ENCODE peak calls at places on chromosomes 11 and 22, in five cellular contexts. G is stomach, J is HepG2, B is gastrocnemius medialis, H is IMR-90. E is an unnamed sample.

GRCh38 chr11:3827434-3828186 is 13.1 kb downstream of the RHOG start:
- DNase-seq in B (no peak), H (no peak), J (no peak), G (no peak), E (no peak)

GRCh38 chr11:110989734-110990133 is 255.8 kb upstream of the POU2AF2 start:
- DNase-seq in B (peak; percentile 28), G (no peak), H (peak; percentile 90), J (no peak), E (peak; percentile 31)

GRCh38 chr11:11432621-11433319 is 79.7 kb upstream of the CSNK2A3 start:
- DNase-seq in G (no peak), B (no peak), J (no peak), H (no peak), E (no peak)

GRCh38 chr11:103047837-103048236 is 44.1 kb downstream of the DCUN1D5 start:
- DNase-seq in H (no peak), J (no peak), B (no peak), G (no peak), E (no peak)

GRCh38 chr11:61904539-61905048 is 12.8 kb downstream of the RAB3IL1 start:
- DNase-seq in H (no peak), J (peak; percentile 72), B (no peak), G (peak; percentile 81), E (no peak)

GRCh38 chr11:72683782-72684200 is 9.6 kb upstream of the PDE2A start:
- DNase-seq in J (peak; percentile 33), B (no peak), H (peak; percentile 19), G (peak; percentile 68), E (peak; percentile 68)

GRCh38 chr22:43042101-43042780 is 27.3 kb upstream of the PACSIN2 start:
- DNase-seq in G (no peak), B (no peak), J (no peak), H (peak; percentile 24), E (no peak)

GRCh38 chr11:109629734-109630133 is 207.7 kb downstream of the C11orf87 start:
- DNase-seq in B (no peak), H (no peak), J (no peak), G (no peak), E (no peak)

GRCh38 chr11:70580036-70580805 is 181.9 kb downstream of the CTTN start:
- DNase-seq in B (no peak), J (no peak), G (no peak), H (no peak), E (no peak)

GRCh38 chr11:65437436-65438227 is 15.0 kb downstream of the NEAT1 start:
- DNase-seq in J (no peak), G (peak; percentile 26), H (peak; percentile 41), B (no peak), E (no peak)

GRCh38 chr11:129061466-129062194 is 119.0 kb upstream of the TP53AIP1 start:
- DNase-seq in H (peak; percentile 50), B (no peak), J (no peak), G (no peak), E (no peak)

GRCh38 chr11:79414644-79415317 is 26.0 kb downstream of the TENM4 start:
- DNase-seq in H (peak; percentile 81), J (no peak), B (no peak), G (no peak), E (no peak)

GRCh38 chr11:69620663-69621290 is 20.2 kb upstream of the CCND1 start:
- DNase-seq in B (no peak), G (no peak), H (no peak), J (no peak), E (no peak)

GRCh38 chr22:23402275-23403151 is 177.6 kb downstream of the IGLL1 start:
- DNase-seq in J (peak; percentile 67), G (peak; percentile 75), B (no peak), H (peak; percentile 19), E (peak; percentile 45)

GRCh38 chr22:49291781-49292180 is 535.9 kb downstream of the BRD1 start:
- DNase-seq in B (no peak), G (no peak), J (no peak), H (no peak), E (no peak)

GRCh38 chr11:111957663-111958415 is 20.7 kb downstream of the DIXDC1 start:
- DNase-seq in H (no peak), J (no peak), G (no peak), B (peak; percentile 66), E (no peak)

GRCh38 chr22:32623943-32624342 is 149.3 kb downstream of the FBXO7 start:
- DNase-seq in G (peak; percentile 41), J (peak; percentile 12), B (peak; percentile 47), H (peak; percentile 98), E (peak; percentile 85)

GRCh38 chr22:21013742-21014201 is 1.2 kb upstream of the P2RX6 start:
- DNase-seq in J (no peak), H (no peak), G (no peak), B (no peak), E (no peak)

GRCh38 chr11:76717369-76717768 is 46.8 kb upstream of the LRRC32 start:
- DNase-seq in G (no peak), B (no peak), J (no peak), H (no peak), E (no peak)

GRCh38 chr11:3802016-3802790 is 4.8 kb upstream of the NUP98 start:
- DNase-seq in H (peak; percentile 58), B (no peak), J (no peak), G (no peak), E (no peak)

GRCh38 chr11:33620423-33621120 is 80.1 kb downstream of the C11orf91 start:
- DNase-seq in B (no peak), J (no peak), G (no peak), H (peak; percentile 87), E (no peak)

GRCh38 chr11:18981897-18982296 is 42.7 kb upstream of the MRGPRX1 start:
- DNase-seq in H (no peak), G (no peak), J (no peak), B (no peak), E (no peak)

GRCh38 chr11:29564501-29564900 is 452.3 kb downstream of the KCNA4 start:
- DNase-seq in G (no peak), B (no peak), J (no peak), H (no peak), E (no peak)

GRCh38 chr22:17973217-17973616 is 51.1 kb downstream of the MICAL3 start:
- DNase-seq in H (no peak), B (no peak), J (no peak), G (no peak), E (no peak)

GRCh38 chr22:29011200-29011867 is 50.3 kb downstream of the C22orf31 start:
- DNase-seq in J (no peak), G (peak; percentile 65), H (no peak), B (no peak), E (no peak)

GRCh38 chr22:41128606-41129005 is 36.2 kb downstream of the EP300 start:
- DNase-seq in B (no peak), H (no peak), J (no peak), G (no peak), E (no peak)

GRCh38 chr22:41123151-41123550 is 30.8 kb downstream of the EP300 start:
- DNase-seq in H (peak; percentile 20), G (no peak), J (no peak), B (no peak), E (no peak)

GRCh38 chr22:41127447-41127846 is 35.1 kb downstream of the EP300 start:
- DNase-seq in J (no peak), G (no peak), B (no peak), H (no peak), E (no peak)

GRCh38 chr22:41124086-41124485 is 31.7 kb downstream of the EP300 start:
- DNase-seq in H (no peak), G (no peak), J (no peak), B (no peak), E (no peak)
- TF ChIP-seq POLR2A in H (no peak), G (no peak), J (no peak), B (no peak), E (no peak)

GRCh38 chr11:8291421-8292350 is 28.0 kb upstream of the LMO1 start:
- DNase-seq in H (no peak), J (no peak), G (no peak), B (no peak), E (no peak)
- TF ChIP-seq POLR2A in H (no peak), J (no peak), G (no peak), B (no peak), E (no peak)

GRCh38 chr22:30423959-30424380 is 1.6 kb upstream of the MTFP1 start:
- DNase-seq in J (peak; percentile 99), B (peak; percentile 99), G (peak; percentile 99), H (peak; percentile 100), E (peak; percentile 99)

GRCh38 chr22:30424471-30425326 is 869 bp upstream of the MTFP1 start:
- DNase-seq in B (no peak), J (no peak), H (peak; percentile 28), G (no peak), E (no peak)

GRCh38 chr22:30425327-30425615 is 297 bp upstream of the MTFP1 start:
- DNase-seq in J (no peak), G (no peak), B (no peak), H (no peak), E (no peak)

GRCh38 chr22:30426395-30427353 is 1.1 kb downstream of the MTFP1 start:
- DNase-seq in H (peak; percentile 59), J (peak; percentile 70), G (peak; percentile 92), B (peak; percentile 58), E (peak; percentile 68)

DNA sequence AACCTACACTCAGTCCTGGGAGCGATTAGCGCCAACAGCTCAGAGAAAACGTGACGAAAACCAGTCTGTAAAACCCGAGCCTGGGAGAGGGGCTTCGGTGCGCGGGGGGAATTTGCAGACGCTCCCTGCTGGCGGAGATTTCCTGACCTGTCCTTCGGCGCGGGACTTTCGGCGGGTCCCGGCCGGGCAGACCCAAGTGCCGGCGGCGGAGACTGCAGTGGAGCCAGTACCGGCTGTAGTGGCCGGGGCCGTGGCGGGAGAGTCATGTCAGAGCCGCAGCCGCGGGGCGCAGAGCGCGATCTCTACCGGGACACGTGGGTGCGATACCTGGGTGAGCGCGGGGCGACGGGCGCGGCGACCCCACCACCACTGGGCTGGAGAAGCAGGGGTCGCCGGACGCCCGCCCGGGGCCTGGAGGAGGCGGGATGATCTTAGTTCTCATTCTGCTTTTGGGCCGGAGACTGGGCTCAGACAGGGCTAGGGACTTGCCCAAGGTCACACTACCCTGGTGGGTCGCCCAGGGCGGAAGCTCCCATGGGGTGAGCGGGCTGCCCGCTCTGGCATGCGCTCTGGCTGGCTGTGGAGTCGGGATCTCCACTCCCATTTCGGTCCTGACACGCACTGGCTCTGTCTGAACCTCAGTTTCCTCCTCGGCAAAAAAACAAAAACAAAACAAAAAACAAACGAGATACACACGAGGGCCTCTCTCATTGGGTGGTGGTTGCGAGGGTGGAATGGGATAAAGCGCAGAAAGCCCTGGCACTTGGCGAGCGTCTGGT is at the start of gene MTFP1:
- DNase-seq in G (peak; percentile 66), H (peak; percentile 62), J (peak; percentile 66), B (peak; percentile 8), E (peak; percentile 47)
- TF ChIP-seq POLR2A in G (no peak), H (peak; percentile 44), J (peak; percentile 73), B (no peak), E (no peak)

DNA sequence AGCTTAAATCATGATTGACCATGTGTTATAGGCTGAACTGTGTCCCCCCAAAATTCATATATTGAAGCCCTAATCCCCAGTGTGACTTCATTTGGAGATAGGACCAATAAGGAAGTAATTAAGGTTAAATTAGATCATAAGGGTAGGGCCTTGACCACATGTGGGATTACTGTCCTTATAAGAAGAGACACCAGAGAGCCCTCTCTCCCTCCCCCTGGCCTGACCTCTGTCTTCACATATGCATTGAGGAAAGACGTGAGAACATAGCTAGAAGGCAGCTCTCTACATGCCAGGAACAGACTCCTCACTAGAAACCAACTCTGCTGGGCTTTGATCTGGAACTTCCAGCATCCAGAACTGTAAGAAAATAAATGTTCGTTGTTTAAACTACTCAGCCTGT is 13.6 kb upstream of the NUP50 start:
- DNase-seq in H (no peak), G (no peak), J (no peak), B (no peak), E (no peak)
- TF ChIP-seq POLR2A in H (no peak), G (no peak), J (no peak), B (no peak), E (no peak)

GRCh38 chr11:96272542-96273306 is 70.3 kb downstream of the MAML2 start:
- DNase-seq in H (peak; percentile 51), G (peak; percentile 55), J (no peak), B (no peak), E (no peak)
- TF ChIP-seq POLR2A in H (no peak), G (no peak), J (no peak), B (no peak), E (no peak)

E was measured in uterus.